ENCODE peak calls at places on chromosomes 3 and 15, in ten cellular contexts. C, F, Z, D, V, N, H, E, W and J are unnamed samples.

GRCh38 chr15:95470997-95471692 is 859.4 kb upstream of the NR2F2 start:
- DNase-seq in C (peak), F (peak), Z (no peak), D (no peak), V (no peak), N (no peak), H (no peak), E (no peak), W (no peak), J (no peak)

GRCh38 chr3:156416846-156417581 is 137.9 kb downstream of the SSR3 start:
- DNase-seq in C (no peak), F (no peak), Z (no peak), D (no peak), V (no peak), N (peak), H (no peak), E (no peak), W (peak), J (no peak)

GRCh38 chr15:63986751-63987341 is 59.4 kb downstream of the DAPK2 start:
- DNase-seq in C (no peak), F (no peak), Z (peak), D (no peak), V (no peak), N (peak), H (no peak), E (no peak), W (peak), J (no peak)

GRCh38 chr15:84863480-84864428 is 20.7 kb upstream of the SLC28A1 start:
- DNase-seq in C (no peak), F (no peak), Z (no peak), D (no peak), V (no peak), N (peak), H (no peak), E (no peak), W (no peak), J (no peak)

GRCh38 chr3:190996376-190996775 is 133.9 kb upstream of the GMNC start:
- DNase-seq in C (no peak), F (no peak), Z (no peak), D (no peak), V (no peak), N (no peak), H (no peak), E (no peak), W (no peak), J (no peak)

GRCh38 chr3:100696161-100696560 is 13.1 kb upstream of the TFG start:
- DNase-seq in C (no peak), F (no peak), Z (no peak), D (no peak), V (no peak), N (no peak), H (no peak), E (no peak), W (no peak), J (no peak)

GRCh38 chr15:92797168-92798052 is 102.7 kb upstream of the CHD2 start:
- DNase-seq in C (no peak), F (peak), Z (peak), D (peak), V (peak), N (peak), H (no peak), E (no peak), W (peak), J (no peak)

GRCh38 chr3:148004331-148004730 is 595.2 kb downstream of the ZIC1 start:
- DNase-seq in C (no peak), F (no peak), Z (no peak), D (no peak), V (no peak), N (no peak), H (no peak), E (no peak), W (no peak), J (no peak)

GRCh38 chr15:85583404-85584390 is 203.3 kb downstream of the AKAP13 start:
- DNase-seq in C (peak), F (no peak), Z (peak), D (peak), V (no peak), N (peak), H (no peak), E (peak), W (peak), J (no peak)

GRCh38 chr15:80801891-80802680 is 22.9 kb downstream of the CEMIP start:
- DNase-seq in C (peak), F (no peak), Z (no peak), D (no peak), V (no peak), N (no peak), H (no peak), E (no peak), W (no peak), J (no peak)

GRCh38 chr3:172915911-172916514 is 165.5 kb downstream of the ECT2 start:
- DNase-seq in C (no peak), F (no peak), Z (no peak), D (no peak), V (no peak), N (no peak), H (no peak), E (no peak), W (no peak), J (no peak)

GRCh38 chr3:133749427-133750200 is 3.4 kb downstream of the TF start:
- DNase-seq in C (no peak), F (no peak), Z (no peak), D (no peak), V (no peak), N (no peak), H (no peak), E (no peak), W (no peak), J (no peak)

GRCh38 chr3:42036483-42036823 is 54.7 kb upstream of the TRAK1 start:
- DNase-seq in C (no peak), F (peak), Z (no peak), D (no peak), V (peak), N (peak), H (peak), E (no peak), W (peak), J (peak)

GRCh38 chr3:68866157-68866556 is 66.2 kb downstream of the TAFA4 start:
- DNase-seq in C (no peak), F (no peak), Z (no peak), D (no peak), V (no peak), N (no peak), H (no peak), E (no peak), W (no peak), J (no peak)

GRCh38 chr3:68699541-68699940 is 232.8 kb downstream of the TAFA4 start:
- DNase-seq in C (no peak), F (no peak), Z (no peak), D (no peak), V (no peak), N (no peak), H (no peak), E (no peak), W (no peak), J (no peak)

GRCh38 chr3:23739536-23739935 is 66.2 kb upstream of the UBE2E1 start:
- DNase-seq in C (no peak), F (no peak), Z (no peak), D (no peak), V (no peak), N (peak), H (peak), E (no peak), W (no peak), J (peak)

GRCh38 chr3:58386966-58387365 is 46.7 kb downstream of the PDHB start:
- DNase-seq in C (peak), F (peak), Z (no peak), D (no peak), V (no peak), N (peak), H (peak), E (peak), W (no peak), J (peak)

GRCh38 chr15:89136818-89137772 is 48.8 kb downstream of the ABHD2 start:
- DNase-seq in C (peak), F (no peak), Z (no peak), D (no peak), V (no peak), N (peak), H (no peak), E (peak), W (no peak), J (no peak)

GRCh38 chr3:61802772-61803171 is 241.4 kb downstream of the PTPRG start:
- DNase-seq in C (no peak), F (no peak), Z (no peak), D (no peak), V (no peak), N (no peak), H (no peak), E (no peak), W (no peak), J (no peak)

GRCh38 chr15:25742008-25742407 is 121.1 kb downstream of the ATP10A start:
- DNase-seq in C (no peak), F (no peak), Z (no peak), D (no peak), V (no peak), N (no peak), H (no peak), E (no peak), W (no peak), J (no peak)

GRCh38 chr3:71551286-71551919 is 32.1 kb downstream of the FOXP1 start:
- DNase-seq in C (no peak), F (no peak), Z (no peak), D (no peak), V (peak), N (peak), H (no peak), E (no peak), W (no peak), J (no peak)

GRCh38 chr15:77296773-77297337 is 123.0 kb downstream of the PEAK1 start:
- DNase-seq in C (no peak), F (no peak), Z (no peak), D (no peak), V (no peak), N (no peak), H (no peak), E (no peak), W (no peak), J (no peak)

GRCh38 chr3:128354788-128355548 is 111.7 kb downstream of the DNAJB8 start:
- DNase-seq in C (no peak), F (peak), Z (no peak), D (no peak), V (no peak), N (no peak), H (no peak), E (no peak), W (no peak), J (no peak)

GRCh38 chr3:11825271-11825670 is 21.4 kb downstream of the TAMM41 start:
- DNase-seq in C (no peak), F (no peak), Z (no peak), D (no peak), V (no peak), N (peak), H (no peak), E (no peak), W (no peak), J (no peak)

GRCh38 chr3:17894434-17895060 is 152.1 kb upstream of the TBC1D5 start:
- DNase-seq in C (no peak), F (no peak), Z (peak), D (peak), V (no peak), N (peak), H (peak), E (no peak), W (peak), J (peak)

GRCh38 chr3:177885063-177885462 is 651.2 kb upstream of the KCNMB2 start:
- DNase-seq in C (no peak), F (no peak), Z (no peak), D (no peak), V (no peak), N (no peak), H (no peak), E (no peak), W (no peak), J (no peak)

GRCh38 chr15:31106495-31107300 is 5.2 kb upstream of the TRPM1 start:
- DNase-seq in C (no peak), F (no peak), Z (no peak), D (no peak), V (no peak), N (peak), H (peak), E (no peak), W (no peak), J (no peak)

GRCh38 chr3:196947136-196947859 is 5.0 kb upstream of the NCBP2 start:
- DNase-seq in C (no peak), F (no peak), Z (no peak), D (no peak), V (no peak), N (no peak), H (no peak), E (no peak), W (no peak), J (no peak)
- TF ChIP-seq CTCF in C (no peak), F (no peak), Z (no peak), D (no peak), V (no peak), N (peak), H (no peak), E (no peak), W (peak), J (no peak)

DNA sequence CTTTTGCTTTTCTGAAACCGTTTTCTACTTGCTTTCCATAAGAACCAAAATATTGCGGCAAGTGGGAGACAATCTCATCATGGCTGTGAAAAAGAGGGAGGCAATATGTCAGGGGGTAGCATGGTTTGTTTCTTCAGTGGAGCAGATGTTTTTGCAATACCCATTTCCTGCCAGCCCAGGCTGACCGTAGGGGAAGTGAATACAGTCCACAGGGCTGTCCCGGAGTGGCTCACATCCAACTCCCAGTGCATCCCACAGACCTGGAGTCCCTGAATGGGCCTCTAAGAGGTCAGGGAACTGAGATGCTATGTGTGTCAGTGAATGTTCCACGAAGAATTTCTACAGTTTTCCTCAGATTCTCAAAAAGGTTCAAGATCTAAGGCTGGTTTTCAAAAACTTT is 69.6 kb downstream of the EPHB1 start:
- DNase-seq in C (no peak), F (no peak), Z (no peak), D (no peak), V (no peak), N (peak), H (no peak), E (peak), W (no peak), J (no peak)
- H3K4me3 ChIP-seq in C (no peak), F (no peak), Z (no peak), D (no peak), V (no peak), N (no peak), H (no peak), E (no peak), W (no peak), J (no peak)

GRCh38 chr3:113795693-113796092 is 42.9 kb upstream of the GRAMD1C start:
- DNase-seq in C (no peak), F (no peak), Z (no peak), D (no peak), V (no peak), N (no peak), H (no peak), E (no peak), W (no peak), J (no peak)
- TF ChIP-seq CTCF in C (no peak), F (no peak), Z (no peak), D (no peak), V (no peak), N (no peak), H (no peak), E (no peak), W (no peak), J (no peak)

DNA sequence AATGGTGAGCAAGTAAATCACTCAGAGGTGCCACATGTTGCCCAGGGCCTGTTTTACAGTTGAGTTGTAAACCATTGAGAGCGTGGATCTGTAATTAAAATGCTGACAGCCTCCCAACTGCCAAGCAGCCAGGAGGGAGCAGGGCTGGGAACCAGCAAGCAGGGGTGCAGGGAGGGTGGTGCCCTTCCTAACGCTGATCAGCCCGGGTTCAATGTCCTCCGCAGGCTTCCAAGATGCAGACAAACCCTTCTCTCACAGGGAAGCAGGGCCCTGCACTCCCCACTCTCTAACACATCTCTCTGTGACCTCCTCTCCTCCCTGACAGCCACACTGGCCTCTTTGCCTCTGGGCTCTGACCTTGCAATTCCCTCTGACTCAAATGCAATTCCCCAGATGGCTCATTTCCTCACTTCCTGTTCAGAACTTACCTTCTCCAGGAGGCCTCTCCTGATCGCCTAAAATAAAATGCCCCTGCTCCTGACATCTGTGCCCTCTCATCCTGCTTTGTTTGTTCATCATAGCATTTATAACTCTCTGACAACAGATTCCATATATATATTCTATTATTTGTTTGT is 40.0 kb downstream of the WNT7A start:
- DNase-seq in C (no peak), F (no peak), Z (no peak), D (no peak), V (no peak), N (no peak), H (no peak), E (no peak), W (no peak), J (no peak)
- H3K4me3 ChIP-seq in C (no peak), F (no peak), Z (no peak), D (no peak), V (no peak), N (no peak), H (no peak), E (no peak), W (no peak), J (no peak)

DNA sequence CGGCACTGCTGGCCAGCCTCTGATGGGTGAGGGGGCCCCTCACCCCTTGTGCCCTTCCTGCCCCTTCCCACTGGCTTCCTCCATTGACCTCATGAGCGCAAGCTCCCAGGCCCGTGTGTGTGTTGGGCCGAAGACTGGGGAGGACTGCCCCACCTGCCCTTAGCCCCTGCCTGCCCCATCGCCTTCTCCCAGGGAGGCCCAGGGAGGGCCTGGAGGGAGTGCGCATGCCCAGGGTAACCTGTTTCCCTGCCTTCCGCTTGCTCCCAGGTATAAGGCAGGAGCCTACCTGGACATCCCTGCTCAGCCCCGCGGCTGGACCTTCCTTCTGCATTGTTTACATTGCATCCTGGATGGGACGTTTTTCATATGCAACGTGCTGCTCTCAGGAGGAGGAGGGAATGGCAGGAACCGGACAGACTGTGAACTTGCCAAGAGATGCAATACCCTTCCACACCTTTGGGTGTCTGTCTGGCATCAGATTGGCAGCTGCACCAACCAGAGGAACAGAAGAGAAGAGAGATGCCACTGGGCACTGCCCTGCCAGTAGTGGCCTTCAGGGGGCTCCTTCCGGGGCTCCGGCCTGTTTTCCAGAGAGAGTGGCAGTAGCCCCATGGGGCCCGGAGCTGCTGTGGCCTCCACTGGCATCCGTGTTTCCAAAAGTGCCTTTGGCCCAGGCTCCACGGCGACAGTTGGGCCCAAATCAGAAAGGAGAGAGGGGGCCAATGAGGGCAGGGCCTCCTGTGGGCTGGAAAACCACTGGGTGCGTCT is 8.8 kb downstream of the DLL4 start:
- DNase-seq in C (peak), F (no peak), Z (no peak), D (peak), V (no peak), N (peak), H (no peak), E (no peak), W (peak), J (no peak)
- TF ChIP-seq CTCF in C (peak), F (no peak), Z (peak), D (peak), V (peak), N (peak), H (peak), E (peak), W (peak), J (peak)

GRCh38 chr3:184335661-184336483 is 1.5 kb upstream of the FAM131A start:
- DNase-seq in C (peak), F (peak), Z (peak), D (peak), V (no peak), N (peak), H (no peak), E (peak), W (peak), J (no peak)

GRCh38 chr3:184334470-184335158 is 2.8 kb upstream of the FAM131A start:
- DNase-seq in C (peak), F (peak), Z (no peak), D (no peak), V (no peak), N (peak), H (no peak), E (no peak), W (no peak), J (no peak)

GRCh38 chr3:184336484-184337230 is 743 bp upstream of the FAM131A start:
- DNase-seq in C (peak), F (peak), Z (peak), D (no peak), V (no peak), N (peak), H (no peak), E (no peak), W (no peak), J (no peak)

GRCh38 chr3:184333700-184334099 is 3.7 kb upstream of the FAM131A start:
- DNase-seq in C (peak), F (no peak), Z (no peak), D (no peak), V (no peak), N (no peak), H (no peak), E (no peak), W (no peak), J (no peak)

DNA sequence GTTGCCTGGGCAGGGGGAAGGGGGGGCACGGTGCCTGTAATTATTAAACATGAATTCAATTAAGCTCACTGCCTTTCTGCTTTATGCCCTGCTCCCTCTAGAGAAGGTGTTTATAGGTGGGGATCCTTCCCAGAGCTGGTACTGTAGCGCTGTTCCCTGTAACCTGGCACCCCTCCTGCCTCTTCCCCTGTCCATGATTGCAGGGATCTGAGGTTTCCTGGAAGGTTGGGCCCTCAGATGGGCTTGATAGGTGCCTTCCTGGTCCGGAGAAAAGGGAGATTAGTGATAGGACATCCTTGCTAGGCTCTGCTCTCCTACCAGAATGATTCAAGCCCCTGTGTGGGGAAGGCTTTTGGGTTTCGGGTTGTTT is 2.1 kb upstream of the FAM131A start:
- DNase-seq in C (no peak), F (peak), Z (no peak), D (no peak), V (no peak), N (peak), H (no peak), E (no peak), W (no peak), J (no peak)
- H3K4me3 ChIP-seq in C (peak), F (no peak), Z (peak), D (no peak), V (peak), N (peak), H (peak), E (peak), W (no peak), J (peak)

GRCh38 chr3:165526367-165526766 is 310.9 kb downstream of the BCHE start:
- DNase-seq in C (no peak), F (no peak), Z (no peak), D (no peak), V (no peak), N (no peak), H (no peak), E (no peak), W (no peak), J (no peak)
- TF ChIP-seq CTCF in C (no peak), F (no peak), Z (no peak), D (no peak), V (no peak), N (no peak), H (no peak), E (no peak), W (no peak), J (no peak)